ENCODE peak calls at places on chromosome 12, in eight cellular contexts. G is pancreas, Z is cardiac muscle cell, R is ovary, S is breast epithelium, D is endodermal cell, O is A549, Q is ascending aorta. X is an unnamed sample.

GRCh38 chr12:13530966-13531365 is 334.4 kb downstream of the EMP1 start:
- DNase-seq in G (no peak), Z (no peak), R (no peak), S (no peak), D (no peak), O (no peak), Q (no peak), X (no peak)

GRCh38 chr12:32390572-32391219 is 8.7 kb upstream of the FGD4 start:
- DNase-seq in G (peak; percentile 35), Z (peak; percentile 59), R (peak; percentile 57), S (no peak), D (peak; percentile 53), O (no peak), Q (no peak), X (peak; percentile 60)

GRCh38 chr12:64109706-64110105 is 112.4 kb downstream of the KICS2 start:
- DNase-seq in G (no peak), Z (no peak), R (no peak), S (no peak), D (no peak), O (no peak), Q (no peak), X (no peak)

GRCh38 chr12:118136559-118137003 is 657 bp downstream of the PEBP1 start:
- DNase-seq in G (peak; percentile 43), Z (peak; percentile 55), R (peak; percentile 38), S (peak; percentile 52), D (peak; percentile 83), O (peak; percentile 25), Q (no peak), X (peak; percentile 24)

GRCh38 chr12:122837306-122838265 is 2.3 kb downstream of the HIP1R start:
- DNase-seq in G (no peak), Z (no peak), R (no peak), S (no peak), D (peak; percentile 55), O (no peak), Q (no peak), X (no peak)

GRCh38 chr12:3604750-3605638 is 114.0 kb downstream of the PRMT8 start:
- DNase-seq in G (peak; percentile 51), Z (peak; percentile 23), R (no peak), S (peak; percentile 71), D (peak; percentile 81), O (no peak), Q (no peak), X (peak; percentile 57)

GRCh38 chr12:3034067-3034750 is 43.0 kb upstream of the TSPAN9 start:
- DNase-seq in G (peak; percentile 63), Z (peak; percentile 76), R (peak; percentile 31), S (peak; percentile 61), D (peak; percentile 97), O (peak; percentile 82), Q (no peak), X (peak; percentile 71)

GRCh38 chr12:114136656-114137055 is 170.5 kb upstream of the RBM19 start:
- DNase-seq in G (no peak), Z (no peak), R (no peak), S (no peak), D (no peak), O (no peak), Q (no peak), X (no peak)

GRCh38 chr12:122875590-122876220 is 20.2 kb downstream of the VPS37B start:
- DNase-seq in G (no peak), Z (no peak), R (no peak), S (no peak), D (peak; percentile 53), O (no peak), Q (no peak), X (no peak)

GRCh38 chr12:1836854-1837411 is 16.6 kb downstream of the LRTM2 start:
- DNase-seq in G (no peak), Z (no peak), R (no peak), S (peak; percentile 80), D (no peak), O (no peak), Q (no peak), X (peak; percentile 36)

GRCh38 chr12:100703868-100704267 is 90.7 kb upstream of the ANO4 start:
- DNase-seq in G (no peak), Z (no peak), R (no peak), S (no peak), D (no peak), O (no peak), Q (no peak), X (no peak)

GRCh38 chr12:53160673-53161072 is 19.8 kb upstream of the ZNF740 start:
- DNase-seq in G (no peak), Z (no peak), R (no peak), S (no peak), D (no peak), O (no peak), Q (no peak), X (no peak)

GRCh38 chr12:120639771-120640721 is at the start of gene CABP1:
- DNase-seq in G (peak; percentile 27), Z (no peak), R (no peak), S (no peak), D (peak; percentile 93), O (peak; percentile 56), Q (no peak), X (peak; percentile 77)

GRCh38 chr12:29889737-29890136 is 106.0 kb upstream of the TMTC1 start:
- DNase-seq in G (no peak), Z (peak; percentile 77), R (peak; percentile 10), S (no peak), D (peak; percentile 94), O (no peak), Q (no peak), X (peak; percentile 19)

GRCh38 chr12:26150737-26151450 is 26.1 kb upstream of the BHLHE41 start:
- DNase-seq in G (no peak), Z (peak; percentile 86), R (no peak), S (no peak), D (no peak), O (no peak), Q (no peak), X (no peak)

GRCh38 chr12:131335456-131335855 is 375.4 kb upstream of the SFSWAP start:
- DNase-seq in G (no peak), Z (no peak), R (no peak), S (no peak), D (no peak), O (no peak), Q (no peak), X (no peak)

GRCh38 chr12:120720234-120720968 is 5.2 kb upstream of the ACADS start:
- DNase-seq in G (no peak), Z (peak; percentile 88), R (no peak), S (no peak), D (no peak), O (no peak), Q (no peak), X (no peak)

GRCh38 chr12:121925361-121925725 is 7.0 kb downstream of the CFAP251 start:
- DNase-seq in G (no peak), Z (peak; percentile 57), R (no peak), S (no peak), D (peak; percentile 60), O (no peak), Q (no peak), X (no peak)

GRCh38 chr12:91249059-91250055 is 66.7 kb upstream of the DCN start:
- DNase-seq in G (no peak), Z (peak; percentile 72), R (no peak), S (no peak), D (no peak), O (no peak), Q (no peak), X (no peak)

GRCh38 chr12:2372735-2373134 is 319.9 kb downstream of the CACNA1C start:
- DNase-seq in G (no peak), Z (no peak), R (no peak), S (no peak), D (peak; percentile 43), O (no peak), Q (no peak), X (no peak)

GRCh38 chr12:130764475-130765185 is 48.5 kb upstream of the RIMBP2 start:
- DNase-seq in G (no peak), Z (peak; percentile 47), R (no peak), S (no peak), D (peak; percentile 70), O (peak; percentile 26), Q (no peak), X (peak; percentile 21)

GRCh38 chr12:48973992-48974673 is 2.6 kb upstream of the WNT10B start:
- DNase-seq in G (no peak), Z (peak; percentile 76), R (no peak), S (no peak), D (peak; percentile 96), O (no peak), Q (no peak), X (peak; percentile 31)
- TF ChIP-seq CTCF in G (peak; percentile 16), Z (peak; percentile 62), R (no peak), S (no peak), D (peak; percentile 82), O (peak; percentile 19), Q (peak; percentile 43), X (peak; percentile 37)

GRCh38 chr12:79652521-79652920 is 38.2 kb downstream of the PAWR start:
- DNase-seq in G (no peak), Z (no peak), R (no peak), S (no peak), D (no peak), O (no peak), Q (no peak), X (no peak)

GRCh38 chr12:79655036-79655435 is 35.7 kb downstream of the PAWR start:
- DNase-seq in G (no peak), Z (no peak), R (no peak), S (no peak), D (no peak), O (no peak), Q (no peak), X (no peak)

GRCh38 chr12:79645235-79645630 is 45.5 kb downstream of the PAWR start:
- DNase-seq in G (no peak), Z (no peak), R (no peak), S (no peak), D (no peak), O (no peak), Q (no peak), X (no peak)

GRCh38 chr12:79648872-79649271 is 41.9 kb downstream of the PAWR start:
- DNase-seq in G (no peak), Z (no peak), R (no peak), S (no peak), D (no peak), O (no peak), Q (no peak), X (no peak)

DNA sequence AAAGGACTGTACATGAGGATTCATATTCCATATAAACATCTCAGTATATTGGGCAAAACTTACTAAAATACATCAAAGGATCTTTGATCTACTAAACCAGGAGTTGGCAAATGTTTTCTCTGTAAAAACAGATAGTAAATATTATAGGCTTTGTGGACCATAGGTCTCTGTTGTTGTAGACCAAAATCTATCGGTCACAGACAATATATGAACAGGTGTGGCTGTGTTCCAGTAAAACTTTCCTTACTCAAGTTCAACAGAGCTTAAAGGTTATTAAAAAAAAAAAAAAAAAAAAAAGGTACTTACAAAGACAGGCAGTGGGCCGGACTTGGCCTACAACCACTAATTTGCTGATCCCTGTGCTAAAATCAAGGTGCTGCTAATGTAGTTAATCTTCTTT is 40.3 kb downstream of the PAWR start:
- DNase-seq in G (no peak), Z (no peak), R (no peak), S (no peak), D (no peak), O (no peak), Q (no peak), X (no peak)
- TF ChIP-seq CTCF in G (no peak), Z (peak; percentile 2), R (no peak), S (no peak), D (no peak), O (no peak), Q (no peak), X (no peak)

GRCh38 chr12:57491393-57492280 is 3.8 kb downstream of the MARS1 start:
- DNase-seq in G (no peak), Z (no peak), R (no peak), S (no peak), D (no peak), O (peak; percentile 51), Q (no peak), X (no peak)
- TF ChIP-seq CTCF in G (no peak), Z (peak; percentile 14), R (no peak), S (no peak), D (peak; percentile 54), O (no peak), Q (no peak), X (peak; percentile 16)

GRCh38 chr12:111687255-111687654 is 1.4 kb downstream of the ACAD10 start:
- DNase-seq in G (no peak), Z (no peak), R (no peak), S (no peak), D (no peak), O (peak; percentile 27), Q (no peak), X (peak; percentile 18)
- TF ChIP-seq CTCF in G (no peak), Z (no peak), R (no peak), S (no peak), D (peak; percentile 46), O (peak; percentile 32), Q (no peak), X (no peak)

X was measured in Calu3.